ENCODE peak calls at places on chromosome 13, in seven cellular contexts. Z, X, H, R, Y, N and U are unnamed samples.

GRCh38 chr13:106063591-106064308 is 471.7 kb downstream of the EFNB2 start:
- DNase-seq in Z (no peak), X (no peak), H (peak), R (no peak), Y (no peak), N (no peak), U (no peak)

GRCh38 chr13:26538363-26539317 is 18.8 kb upstream of the WASF3 start:
- DNase-seq in Z (no peak), X (no peak), H (no peak), R (no peak), Y (no peak), N (no peak), U (no peak)

GRCh38 chr13:21583496-21583895 is 20.5 kb downstream of the MICU2 start:
- DNase-seq in Z (no peak), X (no peak), H (no peak), R (no peak), Y (no peak), N (no peak), U (peak)

GRCh38 chr13:76889254-76889653 is 3.0 kb upstream of the KCTD12 start:
- DNase-seq in Z (no peak), X (no peak), H (no peak), R (no peak), Y (no peak), N (no peak), U (no peak)

GRCh38 chr13:77800219-77800618 is 102.7 kb downstream of the SLAIN1 start:
- DNase-seq in Z (no peak), X (no peak), H (no peak), R (no peak), Y (no peak), N (no peak), U (no peak)

GRCh38 chr13:99275093-99275469 is 16.9 kb upstream of the GPR18 start:
- DNase-seq in Z (no peak), X (no peak), H (no peak), R (no peak), Y (no peak), N (peak), U (no peak)

GRCh38 chr13:98978280-98978679 is 416 bp upstream of the DOCK9 start:
- DNase-seq in Z (no peak), X (no peak), H (peak), R (no peak), Y (no peak), N (no peak), U (no peak)

GRCh38 chr13:113186061-113186900 is 22.2 kb downstream of the PCID2 start:
- DNase-seq in Z (no peak), X (no peak), H (no peak), R (no peak), Y (no peak), N (no peak), U (no peak)

GRCh38 chr13:76677047-76677446 is 209.2 kb downstream of the KCTD12 start:
- DNase-seq in Z (no peak), X (peak), H (no peak), R (peak), Y (no peak), N (no peak), U (no peak)

GRCh38 chr13:74052402-74052928 is 81.7 kb downstream of the KLF12 start:
- DNase-seq in Z (peak), X (no peak), H (no peak), R (no peak), Y (no peak), N (no peak), U (no peak)

GRCh38 chr13:98874029-98874397 is 103.9 kb downstream of the DOCK9 start:
- DNase-seq in Z (no peak), X (no peak), H (no peak), R (no peak), Y (no peak), N (no peak), U (no peak)

GRCh38 chr13:101423872-101424271 is 7.6 kb upstream of the NALCN start:
- DNase-seq in Z (no peak), X (no peak), H (no peak), R (no peak), Y (no peak), N (no peak), U (no peak)
- H3K27ac ChIP-seq in Z (no peak), X (no peak), H (no peak), R (no peak), Y (no peak), N (no peak), U (no peak)

DNA sequence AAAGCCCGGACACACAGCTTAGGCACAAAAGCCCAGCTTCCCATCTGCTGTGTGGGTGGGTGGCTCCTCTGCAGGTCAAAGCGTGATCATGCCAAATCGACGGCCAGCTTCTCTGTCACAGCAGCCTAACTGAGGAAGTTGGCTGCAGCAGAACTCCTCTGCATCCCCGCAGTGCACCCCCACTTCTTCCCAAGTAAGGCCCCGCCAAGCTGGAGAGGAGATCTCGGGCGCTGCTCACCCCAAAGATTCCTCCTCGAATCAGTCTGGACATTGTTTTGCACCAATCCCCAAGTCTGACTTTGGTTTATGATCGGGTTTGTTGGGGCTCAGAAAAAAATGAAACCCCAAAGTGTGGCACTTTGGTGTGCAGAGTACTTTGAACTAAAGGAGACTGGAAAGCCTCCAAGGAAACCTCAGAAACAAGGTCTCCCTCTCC is 19.7 kb upstream of the CPB2 start:
- DNase-seq in Z (no peak), X (no peak), H (no peak), R (no peak), Y (no peak), N (peak), U (no peak)
- H3K27ac ChIP-seq in Z (no peak), X (no peak), H (no peak), R (no peak), Y (no peak), N (peak), U (no peak)

GRCh38 chr13:111115051-111115840 is at the start of gene ARHGEF7:
- DNase-seq in Z (no peak), X (no peak), H (no peak), R (no peak), Y (no peak), N (no peak), U (peak)
- H3K27ac ChIP-seq in Z (peak), X (peak), H (peak), R (peak), Y (peak), N (no peak), U (no peak)

GRCh38 chr13:28347456-28348371 is 147.2 kb downstream of the FLT1 start:
- DNase-seq in Z (no peak), X (no peak), H (no peak), R (no peak), Y (no peak), N (no peak), U (no peak)

GRCh38 chr13:28349371-28349770 is 145.6 kb downstream of the FLT1 start:
- DNase-seq in Z (no peak), X (no peak), H (no peak), R (no peak), Y (no peak), N (no peak), U (no peak)

GRCh38 chr13:28346136-28346535 is 148.8 kb downstream of the FLT1 start:
- DNase-seq in Z (no peak), X (no peak), H (no peak), R (no peak), Y (no peak), N (no peak), U (peak)

GRCh38 chr13:28353679-28354078 is 141.2 kb downstream of the FLT1 start:
- DNase-seq in Z (no peak), X (no peak), H (no peak), R (no peak), Y (no peak), N (no peak), U (no peak)

GRCh38 chr13:28349901-28350654 is 144.8 kb downstream of the FLT1 start:
- DNase-seq in Z (no peak), X (no peak), H (no peak), R (no peak), Y (no peak), N (no peak), U (no peak)
- H3K27ac ChIP-seq in Z (no peak), X (no peak), H (no peak), R (no peak), Y (no peak), N (no peak), U (no peak)